ENCODE peak calls at places on chromosomes 7 and 10, in four cellular contexts. One of them, this sample, is unnamed.

GRCh38 chr10:78218833-78219490 is 185.3 kb downstream of the RPS24 start:
- DNase-seq in DND-41: no peak
- DNase-seq in GM12865: no peak
- DNase-seq in fibroblast of lung: no peak
- DNase-seq in this sample: no peak

GRCh38 chr7:44608916-44609648 is 2.7 kb downstream of the OGDH start:
- DNase-seq in DND-41: no peak
- DNase-seq in GM12865: no peak
- DNase-seq in fibroblast of lung: no peak
- DNase-seq in this sample: peak

GRCh38 chr7:732094-732541 is 5.0 kb upstream of the PRKAR1B start:
- DNase-seq in DND-41: no peak
- DNase-seq in GM12865: peak
- DNase-seq in fibroblast of lung: peak
- DNase-seq in this sample: no peak

GRCh38 chr10:112959207-112959838 is 9.3 kb downstream of the TCF7L2 start:
- DNase-seq in DND-41: no peak
- DNase-seq in GM12865: no peak
- DNase-seq in fibroblast of lung: no peak
- DNase-seq in this sample: peak

GRCh38 chr10:122140941-122141623 is 130.0 kb upstream of the BTBD16 start:
- DNase-seq in DND-41: peak
- DNase-seq in GM12865: no peak
- DNase-seq in fibroblast of lung: peak
- DNase-seq in this sample: peak

GRCh38 chr10:48448796-48449195 is 142.3 kb downstream of the MAPK8 start:
- DNase-seq in DND-41: no peak
- DNase-seq in GM12865: no peak
- DNase-seq in fibroblast of lung: peak
- DNase-seq in this sample: peak

GRCh38 chr10:32911285-32912016 is 46.6 kb downstream of the ITGB1 start:
- DNase-seq in DND-41: no peak
- DNase-seq in GM12865: no peak
- DNase-seq in fibroblast of lung: no peak
- DNase-seq in this sample: peak

GRCh38 chr7:34168013-34168412 is 262.7 kb downstream of the BMPER start:
- DNase-seq in DND-41: no peak
- DNase-seq in GM12865: no peak
- DNase-seq in fibroblast of lung: no peak
- DNase-seq in this sample: no peak

GRCh38 chr10:78947226-78947625 is 121.5 kb upstream of the ZMIZ1 start:
- DNase-seq in DND-41: no peak
- DNase-seq in GM12865: no peak
- DNase-seq in fibroblast of lung: no peak
- DNase-seq in this sample: no peak

GRCh38 chr10:33129987-33130386 is 172.0 kb upstream of the ITGB1 start:
- DNase-seq in DND-41: no peak
- DNase-seq in GM12865: no peak
- DNase-seq in fibroblast of lung: peak
- DNase-seq in this sample: peak

GRCh38 chr10:23192741-23193434 is 776 bp downstream of the PTF1A start:
- DNase-seq in DND-41: no peak
- DNase-seq in GM12865: no peak
- DNase-seq in fibroblast of lung: no peak
- DNase-seq in this sample: no peak

GRCh38 chr10:24617771-24618396 is 105.8 kb downstream of the ARHGAP21 start:
- DNase-seq in DND-41: peak
- DNase-seq in GM12865: peak
- DNase-seq in fibroblast of lung: peak
- DNase-seq in this sample: peak

GRCh38 chr10:106189254-106189653 is 975.3 kb downstream of the SORCS1 start:
- DNase-seq in DND-41: peak
- DNase-seq in GM12865: peak
- DNase-seq in fibroblast of lung: peak
- DNase-seq in this sample: peak

GRCh38 chr7:122944682-122945303 is 50.7 kb downstream of the TAS2R16 start:
- DNase-seq in DND-41: no peak
- DNase-seq in GM12865: no peak
- DNase-seq in fibroblast of lung: no peak
- DNase-seq in this sample: peak

GRCh38 chr7:73703985-73704639 is 15.4 kb downstream of the STX1A start:
- DNase-seq in DND-41: peak
- DNase-seq in GM12865: no peak
- DNase-seq in fibroblast of lung: peak
- DNase-seq in this sample: peak

GRCh38 chr10:86769991-86770390 is 13.6 kb downstream of the BMPR1A start:
- DNase-seq in DND-41: no peak
- DNase-seq in GM12865: no peak
- DNase-seq in fibroblast of lung: no peak
- DNase-seq in this sample: no peak

GRCh38 chr7:38524786-38525185 is 106.4 kb downstream of the AMPH start:
- DNase-seq in DND-41: no peak
- DNase-seq in GM12865: no peak
- DNase-seq in fibroblast of lung: no peak
- DNase-seq in this sample: no peak

GRCh38 chr10:131273476-131273875 is 38.0 kb downstream of the TCERG1L start:
- DNase-seq in DND-41: no peak
- DNase-seq in GM12865: no peak
- DNase-seq in fibroblast of lung: no peak
- DNase-seq in this sample: no peak
- H3K4me3 ChIP-seq in DND-41: no peak
- H3K4me3 ChIP-seq in GM12865: no peak
- H3K4me3 ChIP-seq in fibroblast of lung: no peak
- H3K4me3 ChIP-seq in this sample: no peak

GRCh38 chr7:131066635-131067034 is 261.0 kb upstream of the MKLN1 start:
- DNase-seq in DND-41: no peak
- DNase-seq in GM12865: no peak
- DNase-seq in fibroblast of lung: peak
- DNase-seq in this sample: peak

GRCh38 chr7:131067220-131067619 is 260.5 kb upstream of the MKLN1 start:
- DNase-seq in DND-41: no peak
- DNase-seq in GM12865: no peak
- DNase-seq in fibroblast of lung: no peak
- DNase-seq in this sample: peak

GRCh38 chr7:131072505-131073091 is 255.1 kb upstream of the MKLN1 start:
- DNase-seq in DND-41: no peak
- DNase-seq in GM12865: peak
- DNase-seq in fibroblast of lung: peak
- DNase-seq in this sample: peak

GRCh38 chr7:131071786-131072504 is 255.7 kb upstream of the MKLN1 start:
- DNase-seq in DND-41: no peak
- DNase-seq in GM12865: peak
- DNase-seq in fibroblast of lung: peak
- DNase-seq in this sample: peak

GRCh38 chr7:131068604-131069021 is 259.1 kb upstream of the MKLN1 start:
- DNase-seq in DND-41: no peak
- DNase-seq in GM12865: no peak
- DNase-seq in fibroblast of lung: peak
- DNase-seq in this sample: peak
- TF ChIP-seq CTCF in DND-41: peak
- TF ChIP-seq CTCF in GM12865: no peak
- TF ChIP-seq CTCF in fibroblast of lung: peak
- TF ChIP-seq CTCF in this sample: peak

DNA sequence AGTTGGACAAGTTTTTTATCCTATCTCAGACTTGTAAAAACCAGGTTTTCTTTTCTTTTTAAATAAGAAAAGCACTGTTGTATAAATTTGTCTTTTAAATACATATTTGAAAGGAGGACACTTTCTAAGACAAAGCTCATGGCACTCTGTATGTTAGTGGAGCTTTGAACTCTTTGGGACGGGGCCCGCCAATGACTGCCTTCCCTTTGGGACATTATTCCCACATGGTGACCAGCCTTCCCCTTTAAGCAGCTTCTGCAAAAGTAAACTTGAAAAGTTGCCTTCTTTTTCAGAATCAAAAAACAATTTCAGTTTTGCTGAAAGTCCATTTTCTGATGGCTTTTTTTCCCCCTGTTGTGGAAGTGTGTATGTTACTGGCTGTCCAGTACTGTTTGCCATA is 1.8 kb downstream of the CUX1 start:
- DNase-seq in DND-41: no peak
- DNase-seq in GM12865: no peak
- DNase-seq in fibroblast of lung: no peak
- DNase-seq in this sample: no peak
- H3K4me3 ChIP-seq in DND-41: no peak
- H3K4me3 ChIP-seq in GM12865: no peak
- H3K4me3 ChIP-seq in fibroblast of lung: no peak
- H3K4me3 ChIP-seq in this sample: no peak

GRCh38 chr10:17129711-17130110 is at the start of gene CUBN:
- DNase-seq in DND-41: no peak
- DNase-seq in GM12865: no peak
- DNase-seq in fibroblast of lung: no peak
- DNase-seq in this sample: no peak
- TF ChIP-seq CTCF in DND-41: no peak
- TF ChIP-seq CTCF in GM12865: no peak
- TF ChIP-seq CTCF in fibroblast of lung: no peak
- TF ChIP-seq CTCF in this sample: no peak